ENCODE peak calls at places on chromosomes 6 and 20, in five cellular contexts. One of them, this sample, is unnamed.

GRCh38 chr6:88856566-88856965 is 106.9 kb downstream of the RNGTT start:
- DNase-seq in ureter: no peak
- DNase-seq in 8988T: no peak
- DNase-seq in HTR-8/SVneo: no peak
- DNase-seq in HFFc6: no peak
- DNase-seq in this sample: no peak

GRCh38 chr6:138086573-138087196 is 20.5 kb downstream of the PERP start:
- DNase-seq in HTR-8/SVneo: no peak
- DNase-seq in ureter: no peak
- DNase-seq in HFFc6: no peak
- DNase-seq in 8988T: no peak
- DNase-seq in this sample: no peak

GRCh38 chr6:33430991-33431879 is 11.4 kb downstream of the SYNGAP1 start:
- DNase-seq in HFFc6: peak
- DNase-seq in HTR-8/SVneo: no peak
- DNase-seq in ureter: peak
- DNase-seq in 8988T: peak
- DNase-seq in this sample: peak

GRCh38 chr6:117425431-117426153 is at the start of gene ROS1:
- DNase-seq in ureter: no peak
- DNase-seq in HFFc6: no peak
- DNase-seq in 8988T: no peak
- DNase-seq in HTR-8/SVneo: no peak
- DNase-seq in this sample: no peak

GRCh38 chr6:146985111-146985510 is 219.1 kb upstream of the STXBP5 start:
- DNase-seq in HTR-8/SVneo: no peak
- DNase-seq in ureter: no peak
- DNase-seq in 8988T: no peak
- DNase-seq in HFFc6: no peak
- DNase-seq in this sample: no peak

GRCh38 chr20:34974246-34974645 is 18.6 kb downstream of the MYH7B start:
- DNase-seq in HFFc6: no peak
- DNase-seq in ureter: no peak
- DNase-seq in HTR-8/SVneo: no peak
- DNase-seq in 8988T: no peak
- DNase-seq in this sample: no peak

GRCh38 chr6:42819803-42820508 is 38.1 kb downstream of the BICRAL start:
- DNase-seq in 8988T: no peak
- DNase-seq in ureter: no peak
- DNase-seq in HFFc6: no peak
- DNase-seq in HTR-8/SVneo: no peak
- DNase-seq in this sample: no peak

GRCh38 chr20:16241911-16242310 is 331.3 kb downstream of the KIF16B start:
- DNase-seq in 8988T: no peak
- DNase-seq in HTR-8/SVneo: no peak
- DNase-seq in HFFc6: no peak
- DNase-seq in ureter: no peak
- DNase-seq in this sample: no peak

GRCh38 chr6:9412951-9413559 is 977.7 kb upstream of the SLC35B3 start:
- DNase-seq in ureter: no peak
- DNase-seq in HFFc6: no peak
- DNase-seq in 8988T: no peak
- DNase-seq in HTR-8/SVneo: peak
- DNase-seq in this sample: no peak

GRCh38 chr6:112027942-112028674 is 25.8 kb upstream of the CCN6 start:
- DNase-seq in HTR-8/SVneo: no peak
- DNase-seq in ureter: no peak
- DNase-seq in 8988T: no peak
- DNase-seq in HFFc6: no peak
- DNase-seq in this sample: peak

This sample was measured in activated T-helper 1 cell treated with Interleukin-2 at 50 U/mL for 16 hours.